ENCODE peak calls at places on chromosomes 13 and 19, in six cellular contexts. F is tibial nerve, B is cardiac muscle cell, M is mammary epithelial cell, Y is neural crest cell, D is fibroblast of mammary gland. P is an unnamed sample.

GRCh38 chr13:100828226-100828625 is 153.6 kb upstream of the TMTC4 start:
- DNase-seq in Y (no peak), F (no peak), M (no peak), B (peak), D (no peak), P (no peak)

GRCh38 chr19:41206926-41207750 is 11.9 kb upstream of the AXL start:
- DNase-seq in M (no peak), D (peak), Y (no peak), B (peak), F (peak), P (no peak)

GRCh38 chr19:36256064-36256463 is 41.2 kb downstream of the ZNF146 start:
- DNase-seq in Y (no peak), B (no peak), M (no peak), F (no peak), D (no peak), P (no peak)

GRCh38 chr19:4441994-4442845 is 15.4 kb downstream of the UBXN6 start:
- DNase-seq in D (no peak), M (no peak), Y (no peak), F (no peak), B (no peak), P (no peak)

GRCh38 chr19:55277494-55277893 is 2.4 kb downstream of the HSPBP1 start:
- DNase-seq in M (no peak), D (no peak), Y (no peak), F (no peak), B (no peak), P (no peak)

GRCh38 chr13:101452519-101453485 is at the start of gene ITGBL1:
- DNase-seq in Y (no peak), F (no peak), M (peak), D (peak), B (peak), P (no peak)

GRCh38 chr19:30304540-30304939 is 67.6 kb upstream of the ZNF536 start:
- DNase-seq in F (no peak), D (no peak), M (no peak), B (no peak), Y (no peak), P (no peak)

GRCh38 chr13:63540042-63540441 is 2124.4 kb upstream of the PCDH20 start:
- DNase-seq in D (no peak), B (no peak), M (no peak), Y (no peak), F (no peak), P (no peak)

GRCh38 chr19:6020166-6020967 is 42.4 kb upstream of the RANBP3 start:
- DNase-seq in F (no peak), D (no peak), Y (no peak), B (peak), M (no peak), P (peak)

GRCh38 chr13:68234278-68234677 is 1004.1 kb upstream of the PCDH9 start:
- DNase-seq in Y (no peak), D (peak), F (no peak), M (peak), B (no peak), P (peak)

GRCh38 chr19:46931197-46931596 is 70.4 kb downstream of the ARHGAP35 start:
- DNase-seq in Y (no peak), M (no peak), D (no peak), F (no peak), B (no peak), P (no peak)

GRCh38 chr19:28884786-28885476 is 328.0 kb downstream of the UQCRFS1 start:
- DNase-seq in F (no peak), D (no peak), Y (no peak), B (no peak), M (no peak), P (no peak)

GRCh38 chr13:98225036-98225940 is 48.2 kb upstream of the RNF113B start:
- DNase-seq in D (no peak), B (no peak), M (no peak), Y (no peak), F (no peak), P (no peak)

GRCh38 chr19:57903298-57904174 is 12.9 kb downstream of the ZNF417 start:
- DNase-seq in Y (no peak), M (peak), F (no peak), D (peak), B (peak), P (peak)

GRCh38 chr19:38944981-38945506 is 14.3 kb downstream of the MRPS12 start:
- DNase-seq in Y (no peak), M (no peak), D (peak), B (no peak), F (no peak), P (no peak)

GRCh38 chr19:31160346-31160926 is 188.8 kb downstream of the TSHZ3 start:
- DNase-seq in F (no peak), B (no peak), M (no peak), Y (no peak), D (peak), P (no peak)

GRCh38 chr13:96052655-96053002 is 572 bp downstream of the UGGT2 start:
- DNase-seq in F (no peak), D (peak), B (peak), Y (no peak), M (peak), P (peak)

GRCh38 chr13:29849071-29849541 is 1.3 kb downstream of the UBL3 start:
- DNase-seq in M (peak), F (peak), Y (no peak), D (peak), B (peak), P (peak)

GRCh38 chr19:58382997-58383603 is 2.3 kb upstream of the ZNF837 start:
- DNase-seq in M (no peak), D (no peak), B (no peak), F (no peak), Y (no peak), P (no peak)

GRCh38 chr13:80055804-80056203 is 285.1 kb downstream of the SPRY2 start:
- DNase-seq in D (no peak), B (no peak), M (no peak), Y (no peak), F (no peak), P (no peak)

GRCh38 chr13:27607125-27607524 is 13.2 kb downstream of the LNX2 start:
- DNase-seq in D (peak), B (peak), M (peak), F (no peak), Y (no peak), P (peak)

GRCh38 chr19:15421136-15421535 is 2.3 kb upstream of the AKAP8L start:
- DNase-seq in Y (no peak), D (no peak), B (no peak), M (no peak), F (no peak), P (no peak)
- TF ChIP-seq CTCF in Y (no peak), D (no peak), B (no peak), M (no peak), F (no peak), P (no peak)

GRCh38 chr13:69589531-69589930 is 518.1 kb upstream of the ATXN8OS start:
- DNase-seq in Y (no peak), B (no peak), D (no peak), M (no peak), F (no peak), P (no peak)

GRCh38 chr13:69580255-69580654 is 527.4 kb upstream of the ATXN8OS start:
- DNase-seq in F (no peak), Y (no peak), D (no peak), B (no peak), M (peak), P (peak)

GRCh38 chr13:69591437-69591836 is 516.2 kb upstream of the ATXN8OS start:
- DNase-seq in B (no peak), Y (no peak), M (no peak), F (no peak), D (no peak), P (no peak)

GRCh38 chr13:69585656-69586055 is 522.0 kb upstream of the ATXN8OS start:
- DNase-seq in D (no peak), B (no peak), Y (no peak), F (no peak), M (no peak), P (peak)
- TF ChIP-seq CTCF in D (no peak), B (no peak), Y (peak), F (no peak), M (peak), P (peak)

DNA sequence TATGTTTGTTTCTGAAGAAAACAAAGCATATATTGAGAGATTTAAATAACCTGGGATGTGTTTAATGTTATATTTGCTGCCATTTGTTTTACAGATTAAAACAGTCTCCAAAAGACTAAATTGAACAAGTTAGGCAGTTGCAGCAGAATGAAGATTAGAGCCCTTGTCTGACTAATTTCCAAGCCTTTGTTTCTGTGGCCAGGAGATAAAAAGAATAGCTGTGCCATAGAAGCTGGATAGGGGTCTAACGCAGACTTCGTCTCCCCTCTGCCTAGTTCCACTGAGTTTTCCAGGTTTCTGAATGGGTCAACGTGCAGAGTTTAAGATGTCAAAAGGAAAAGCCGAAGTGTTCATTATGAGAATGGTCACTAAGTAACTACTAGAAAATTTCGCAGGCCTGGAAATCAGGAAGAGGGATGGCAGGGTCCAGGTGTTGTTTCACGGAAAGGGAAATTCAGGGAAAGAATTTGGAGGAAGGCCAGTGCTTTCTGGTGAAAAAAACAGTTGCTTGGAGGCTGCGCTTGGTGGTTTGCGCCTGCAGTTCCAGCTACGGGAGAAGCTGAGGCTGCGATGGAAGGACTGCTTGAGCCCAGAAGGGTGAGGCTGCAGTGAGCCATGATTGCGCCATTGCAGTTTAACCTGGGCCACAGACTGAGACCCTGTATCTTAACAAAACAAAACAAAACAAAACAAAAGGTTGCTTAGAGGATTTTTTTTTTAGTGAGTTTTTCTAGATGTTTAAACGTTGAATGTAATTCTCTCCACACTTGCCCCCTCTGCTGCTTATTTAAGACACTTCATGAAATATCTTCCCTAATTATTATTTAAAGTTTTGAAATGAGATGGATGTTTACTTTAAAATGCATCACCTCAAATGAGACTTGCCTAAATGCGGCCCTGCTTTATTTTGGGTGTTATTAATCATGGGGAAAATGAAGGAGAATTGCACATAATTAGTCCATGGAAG is 75.2 kb upstream of the TRPC4 start:
- DNase-seq in Y (no peak), M (no peak), F (no peak), D (no peak), B (peak), P (no peak)
- TF ChIP-seq CTCF in Y (no peak), M (no peak), F (no peak), D (no peak), B (peak), P (no peak)

GRCh38 chr19:676343-677105 is at the start of gene FSTL3:
- DNase-seq in Y (no peak), D (no peak), F (no peak), B (peak), M (peak), P (peak)
- TF ChIP-seq CTCF in Y (no peak), D (no peak), F (no peak), B (no peak), M (no peak), P (no peak)

DNA sequence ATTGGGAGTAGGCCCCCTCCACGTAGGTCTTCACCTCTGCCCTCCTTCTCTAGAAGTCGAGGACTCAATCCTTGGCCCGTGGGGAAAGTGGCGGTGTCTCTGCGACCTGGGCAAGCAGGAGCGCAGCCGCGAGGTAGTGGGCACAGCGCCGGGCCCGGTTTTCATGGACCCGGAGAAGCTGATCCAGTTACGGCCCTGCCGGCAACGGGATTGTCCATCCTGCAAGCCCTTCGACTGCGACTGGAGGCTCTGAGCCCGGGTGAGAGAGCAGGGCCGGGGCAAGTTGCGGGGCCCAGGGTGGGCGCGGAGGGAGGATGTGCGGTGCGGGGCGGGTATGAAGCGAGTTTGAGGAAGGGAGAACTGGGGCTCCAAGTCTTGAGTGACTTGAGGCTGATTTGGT is 2.2 kb downstream of the THSD8 start:
- DNase-seq in F (no peak), B (no peak), D (no peak), Y (no peak), M (no peak), P (no peak)
- TF ChIP-seq CTCF in F (no peak), B (no peak), D (no peak), Y (no peak), M (no peak), P (no peak)

DNA sequence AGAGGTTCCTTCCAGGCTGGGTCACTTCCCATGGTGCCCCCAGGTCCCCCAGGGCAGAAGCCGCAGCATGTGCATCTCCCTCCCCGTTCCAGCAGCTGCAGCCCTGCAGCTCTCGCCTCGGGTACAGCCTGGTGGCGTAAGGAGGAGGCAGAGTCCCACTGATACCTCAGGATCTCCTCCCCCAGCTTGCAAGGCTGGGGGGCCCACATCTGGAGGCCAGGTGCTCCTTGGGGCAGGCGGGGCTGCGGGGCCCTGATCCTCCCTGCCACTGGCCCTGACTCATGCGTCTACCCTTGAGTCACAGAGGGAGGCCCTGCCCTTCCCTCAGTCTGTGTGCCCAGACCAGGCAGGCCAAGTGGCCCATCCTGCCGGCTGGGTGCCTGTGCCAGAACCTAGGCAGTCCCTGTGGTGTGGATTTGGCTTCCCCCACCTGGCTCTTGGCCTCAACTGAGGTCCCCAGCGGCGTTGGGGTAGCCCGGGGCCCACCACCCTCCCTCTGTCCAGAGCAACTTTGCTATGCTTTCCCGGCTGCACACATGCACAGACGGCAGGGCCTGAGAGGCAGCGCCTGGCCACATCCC is 12.8 kb downstream of the YIPF2 start:
- DNase-seq in B (peak), F (peak), Y (no peak), D (peak), M (peak), P (peak)
- TF ChIP-seq CTCF in B (no peak), F (no peak), Y (no peak), D (peak), M (no peak), P (no peak)